ENCODE peak calls at places on chromosome 1, in ten cellular contexts. A, M, C, O, F, T, D, G, P and E are unnamed samples.

GRCh38 chr1:64171797-64172281 is 31.6 kb upstream of the UBE2U start:
- DNase-seq in F (no peak), O (no peak), A (peak; percentile 76), M (peak; percentile 84), P (no peak), C (no peak), G (no peak), T (peak; percentile 69), D (peak; percentile 67), E (peak; percentile 67)

GRCh38 chr1:206839857-206840256 is 25.6 kb upstream of the IL20 start:
- DNase-seq in D (peak; percentile 93), M (peak; percentile 51), A (peak; percentile 58), P (no peak), F (no peak), O (no peak), T (no peak), G (no peak), C (no peak), E (peak; percentile 16)

GRCh38 chr1:226097866-226098625 is 35.5 kb downstream of the H3-3A start:
- DNase-seq in F (no peak), M (no peak), G (no peak), P (no peak), A (peak; percentile 94), C (no peak), D (peak; percentile 90), O (no peak), T (peak; percentile 88), E (peak; percentile 51)

GRCh38 chr1:233389867-233390266 is 62.3 kb downstream of the MAP3K21 start:
- DNase-seq in D (no peak), M (no peak), T (no peak), P (no peak), F (no peak), C (no peak), O (no peak), G (no peak), A (no peak), E (peak; percentile 4)

GRCh38 chr1:58804853-58805252 is 21.0 kb upstream of the JUN start:
- DNase-seq in C (no peak), G (no peak), P (no peak), O (no peak), T (no peak), D (no peak), A (no peak), M (no peak), F (no peak), E (no peak)

GRCh38 chr1:161218301-161219077 is 3.4 kb downstream of the FCER1G start:
- DNase-seq in F (no peak), C (no peak), D (no peak), T (no peak), A (no peak), M (no peak), O (no peak), G (no peak), P (no peak), E (no peak)

GRCh38 chr1:230940848-230941247 is 37.8 kb downstream of the TTC13 start:
- DNase-seq in M (no peak), T (no peak), F (no peak), A (peak; percentile 7), D (peak; percentile 17), P (no peak), C (no peak), O (no peak), G (no peak), E (peak; percentile 28)

GRCh38 chr1:18948048-18948912 is 8.2 kb downstream of the IFFO2 start:
- DNase-seq in A (peak; percentile 68), O (no peak), D (peak; percentile 36), G (peak; percentile 71), P (peak; percentile 64), C (peak; percentile 12), T (peak; percentile 90), F (no peak), M (peak; percentile 70), E (no peak)

GRCh38 chr1:230849451-230850194 is 18.7 kb downstream of the C1orf198 start:
- DNase-seq in C (no peak), D (peak; percentile 96), A (peak; percentile 22), F (no peak), O (no peak), T (peak; percentile 78), G (no peak), P (no peak), M (peak; percentile 69), E (peak; percentile 95)